ENCODE peak calls at places on chromosomes 6 and 20, in nine cellular contexts. L is NCI-H146, T is T47D, K is left cardiac atrium, G is astrocyte of the cerebellum, N is germinal center, D is heart right ventricle, W is NCI-H1092 treated with DMSO at 0.1 percent for 48 hours, Z is ELR. X is an unnamed sample.

GRCh38 chr6:9412951-9413559 is 977.7 kb upstream of the SLC35B3 start:
- DNase-seq in L (peak; percentile 36), T (no peak), K (no peak), G (no peak), N (peak; percentile 2), D (peak; percentile 7), W (peak; percentile 15), Z (peak; percentile 65), X (no peak)

GRCh38 chr6:4091926-4092325 is 13.0 kb upstream of the FAM217A start:
- DNase-seq in L (no peak), T (no peak), K (no peak), G (no peak), N (no peak), D (no peak), W (no peak), Z (no peak), X (no peak)

GRCh38 chr20:41353530-41353929 is 12.9 kb downstream of the LPIN3 start:
- DNase-seq in L (no peak), T (no peak), K (no peak), G (no peak), N (no peak), D (no peak), W (no peak), Z (no peak), X (no peak)

GRCh38 chr20:52031206-52031573 is 160.4 kb downstream of the ZFP64 start:
- DNase-seq in L (peak; percentile 14), T (no peak), K (no peak), G (no peak), N (no peak), D (no peak), W (no peak), Z (no peak), X (no peak)

GRCh38 chr20:17992224-17992637 is 23.4 kb downstream of the MGME1 start:
- DNase-seq in L (no peak), T (no peak), K (no peak), G (no peak), N (no peak), D (no peak), W (no peak), Z (peak; percentile 25), X (no peak)

GRCh38 chr6:33313709-33314514 is at the start of gene TAPBP:
- DNase-seq in L (peak; percentile 56), T (no peak), K (peak; percentile 67), G (no peak), N (peak; percentile 88), D (peak; percentile 70), W (peak; percentile 34), Z (peak; percentile 84), X (peak; percentile 82)

GRCh38 chr20:44039741-44040140 is 125.1 kb downstream of the TOX2 start:
- DNase-seq in L (no peak), T (no peak), K (no peak), G (no peak), N (no peak), D (no peak), W (no peak), Z (no peak), X (no peak)

GRCh38 chr20:1178103-1178502 is 6.7 kb downstream of the TMEM74B start:
- DNase-seq in L (no peak), T (no peak), K (no peak), G (no peak), N (no peak), D (no peak), W (no peak), Z (no peak), X (no peak)

GRCh38 chr6:165183071-165183470 is 126.3 kb downstream of the C6orf118 start:
- DNase-seq in L (no peak), T (no peak), K (no peak), G (no peak), N (no peak), D (no peak), W (no peak), Z (no peak), X (no peak)

GRCh38 chr6:111207141-111207858 is 120.0 kb downstream of the SLC16A10 start:
- DNase-seq in L (no peak), T (no peak), K (no peak), G (no peak), N (no peak), D (no peak), W (no peak), Z (no peak), X (no peak)

GRCh38 chr6:18412644-18413043 is 25.5 kb downstream of the RNF144B start:
- DNase-seq in L (no peak), T (no peak), K (no peak), G (peak; percentile 81), N (no peak), D (no peak), W (no peak), Z (peak; percentile 82), X (no peak)

GRCh38 chr6:91573826-91574416 is 987.0 kb upstream of the MAP3K7 start:
- DNase-seq in L (no peak), T (no peak), K (no peak), G (no peak), N (no peak), D (no peak), W (no peak), Z (no peak), X (no peak)

GRCh38 chr6:157597461-157598312 is 216.7 kb downstream of the ZDHHC14 start:
- DNase-seq in L (peak; percentile 63), T (peak; percentile 72), K (peak; percentile 49), G (no peak), N (no peak), D (peak; percentile 49), W (no peak), Z (peak; percentile 57), X (no peak)

GRCh38 chr20:62707981-62708521 is 585 bp upstream of the NTSR1 start:
- DNase-seq in L (no peak), T (peak; percentile 64), K (no peak), G (no peak), N (peak; percentile 38), D (no peak), W (no peak), Z (peak; percentile 51), X (no peak)

GRCh38 chr6:49543087-49543858 is 7.2 kb upstream of the C6orf141 start:
- DNase-seq in L (no peak), T (no peak), K (no peak), G (no peak), N (no peak), D (no peak), W (no peak), Z (no peak), X (no peak)

GRCh38 chr6:170269151-170269872 is 21.6 kb downstream of the DLL1 start:
- DNase-seq in L (peak; percentile 98), T (no peak), K (peak; percentile 12), G (no peak), N (no peak), D (no peak), W (peak; percentile 99), Z (no peak), X (no peak)

GRCh38 chr6:21953831-21954801 is 342.7 kb downstream of the PRL start:
- DNase-seq in L (peak; percentile 77), T (no peak), K (no peak), G (no peak), N (no peak), D (peak; percentile 37), W (no peak), Z (peak; percentile 11), X (no peak)

GRCh38 chr20:48879609-48880008 is 41.9 kb upstream of the ARFGEF2 start:
- DNase-seq in L (no peak), T (no peak), K (no peak), G (no peak), N (no peak), D (no peak), W (no peak), Z (peak; percentile 46), X (no peak)

GRCh38 chr20:11995750-11996567 is 78.3 kb downstream of the BTBD3 start:
- DNase-seq in L (no peak), T (no peak), K (no peak), G (no peak), N (no peak), D (peak; percentile 6), W (no peak), Z (no peak), X (no peak)

GRCh38 chr20:1426231-1426849 is 33.5 kb upstream of the FKBP1A start:
- DNase-seq in L (peak; percentile 62), T (no peak), K (no peak), G (no peak), N (no peak), D (no peak), W (peak; percentile 34), Z (no peak), X (no peak)